ENCODE peak calls at places on chromosome 17, in nine cellular contexts. One of them, this sample, is unnamed. For H3K4me1 and H3K27me3, the result is how much of the 10 kb centered on the place peaks cover.

GRCh38 chr17:77479817-77480508 is 339.2 kb downstream of the SEC14L1 start:
- DNase-seq in IMR-90: peak
- DNase-seq in body of pancreas: no peak
- DNase-seq in spleen: no peak
- DNase-seq in heart left ventricle: no peak
- DNase-seq in heart right ventricle: no peak
- DNase-seq in stomach: no peak
- DNase-seq in psoas muscle: no peak
- DNase-seq in fibroblast of lung: no peak
- DNase-seq in this sample: no peak

GRCh38 chr17:12631076-12631475 is 34.6 kb upstream of the MYOCD start:
- DNase-seq in IMR-90: peak
- DNase-seq in body of pancreas: no peak
- DNase-seq in spleen: no peak
- DNase-seq in heart left ventricle: no peak
- DNase-seq in heart right ventricle: peak
- DNase-seq in stomach: no peak
- DNase-seq in psoas muscle: no peak
- DNase-seq in fibroblast of lung: peak
- DNase-seq in this sample: no peak

GRCh38 chr17:75689441-75689873 is 22.3 kb downstream of the SAP30BP start:
- DNase-seq in IMR-90: no peak
- DNase-seq in body of pancreas: no peak
- DNase-seq in spleen: peak
- DNase-seq in heart left ventricle: no peak
- DNase-seq in heart right ventricle: no peak
- DNase-seq in stomach: no peak
- DNase-seq in psoas muscle: no peak
- DNase-seq in fibroblast of lung: no peak
- DNase-seq in this sample: no peak

GRCh38 chr17:42760652-42761581 is at the start of gene RAMP2:
- DNase-seq in IMR-90: no peak
- DNase-seq in body of pancreas: no peak
- DNase-seq in spleen: peak
- DNase-seq in heart left ventricle: peak
- DNase-seq in heart right ventricle: peak
- DNase-seq in stomach: peak
- DNase-seq in psoas muscle: peak
- DNase-seq in fibroblast of lung: peak
- DNase-seq in this sample: no peak

GRCh38 chr17:49646391-49647255 is 31.3 kb downstream of the SPOP start:
- DNase-seq in IMR-90: peak
- DNase-seq in body of pancreas: peak
- DNase-seq in spleen: no peak
- DNase-seq in heart left ventricle: no peak
- DNase-seq in heart right ventricle: no peak
- DNase-seq in stomach: no peak
- DNase-seq in psoas muscle: peak
- DNase-seq in fibroblast of lung: peak
- DNase-seq in this sample: no peak

GRCh38 chr17:36027776-36028175 is 10.0 kb upstream of the CCL23 start:
- DNase-seq in IMR-90: no peak
- DNase-seq in body of pancreas: no peak
- DNase-seq in spleen: no peak
- DNase-seq in heart left ventricle: no peak
- DNase-seq in heart right ventricle: no peak
- DNase-seq in stomach: no peak
- DNase-seq in psoas muscle: no peak
- DNase-seq in fibroblast of lung: no peak
- DNase-seq in this sample: no peak

GRCh38 chr17:53633856-53634255 is 188.9 kb upstream of the KIF2B start:
- DNase-seq in IMR-90: no peak
- DNase-seq in body of pancreas: no peak
- DNase-seq in spleen: no peak
- DNase-seq in heart left ventricle: no peak
- DNase-seq in heart right ventricle: no peak
- DNase-seq in stomach: no peak
- DNase-seq in psoas muscle: no peak
- DNase-seq in fibroblast of lung: no peak
- DNase-seq in this sample: no peak

GRCh38 chr17:4808378-4808767 is 1.4 kb downstream of the PLD2 start:
- DNase-seq in IMR-90: no peak
- DNase-seq in body of pancreas: peak
- DNase-seq in spleen: no peak
- DNase-seq in heart left ventricle: peak
- DNase-seq in heart right ventricle: peak
- DNase-seq in stomach: peak
- DNase-seq in psoas muscle: peak
- DNase-seq in fibroblast of lung: no peak
- DNase-seq in this sample: no peak

GRCh38 chr17:16477255-16477654 is 14.7 kb downstream of the LRRC75A start:
- DNase-seq in IMR-90: peak
- DNase-seq in body of pancreas: peak
- DNase-seq in spleen: no peak
- DNase-seq in heart left ventricle: peak
- DNase-seq in heart right ventricle: peak
- DNase-seq in stomach: no peak
- DNase-seq in psoas muscle: no peak
- DNase-seq in fibroblast of lung: peak
- DNase-seq in this sample: no peak

GRCh38 chr17:70181866-70182265 is 12.5 kb downstream of the KCNJ2 start:
- DNase-seq in IMR-90: peak
- DNase-seq in body of pancreas: no peak
- DNase-seq in spleen: no peak
- DNase-seq in heart left ventricle: no peak
- DNase-seq in heart right ventricle: no peak
- DNase-seq in stomach: no peak
- DNase-seq in psoas muscle: no peak
- DNase-seq in fibroblast of lung: peak
- DNase-seq in this sample: no peak

GRCh38 chr17:79680381-79680780 is 50.4 kb upstream of the ENPP7 start:
- DNase-seq in IMR-90: no peak
- DNase-seq in body of pancreas: no peak
- DNase-seq in spleen: no peak
- DNase-seq in heart left ventricle: no peak
- DNase-seq in heart right ventricle: no peak
- DNase-seq in stomach: no peak
- DNase-seq in psoas muscle: no peak
- DNase-seq in fibroblast of lung: no peak
- DNase-seq in this sample: no peak

GRCh38 chr17:80782536-80783427 is 208.9 kb upstream of the CHMP6 start:
- DNase-seq in IMR-90: peak
- DNase-seq in body of pancreas: no peak
- DNase-seq in spleen: no peak
- DNase-seq in heart left ventricle: no peak
- DNase-seq in heart right ventricle: no peak
- DNase-seq in stomach: no peak
- DNase-seq in psoas muscle: no peak
- DNase-seq in fibroblast of lung: peak
- DNase-seq in this sample: no peak

GRCh38 chr17:2685696-2686095 is 25.9 kb downstream of the CLUH start:
- DNase-seq in IMR-90: no peak
- DNase-seq in body of pancreas: no peak
- DNase-seq in spleen: no peak
- DNase-seq in heart left ventricle: peak
- DNase-seq in heart right ventricle: no peak
- DNase-seq in stomach: no peak
- DNase-seq in psoas muscle: peak
- DNase-seq in fibroblast of lung: no peak
- DNase-seq in this sample: no peak

GRCh38 chr17:64331946-64332493 is 58.6 kb downstream of the PECAM1 start:
- DNase-seq in IMR-90: no peak
- DNase-seq in body of pancreas: peak
- DNase-seq in spleen: peak
- DNase-seq in heart left ventricle: peak
- DNase-seq in heart right ventricle: peak
- DNase-seq in stomach: no peak
- DNase-seq in psoas muscle: no peak
- DNase-seq in fibroblast of lung: peak
- DNase-seq in this sample: no peak
- H3K27ac ChIP-seq in IMR-90: no peak
- H3K27ac ChIP-seq in body of pancreas: no peak
- H3K27ac ChIP-seq in spleen: peak
- H3K27ac ChIP-seq in heart left ventricle: peak
- H3K27ac ChIP-seq in heart right ventricle: peak
- H3K27ac ChIP-seq in stomach: peak
- H3K27ac ChIP-seq in psoas muscle: peak
- H3K27ac ChIP-seq in fibroblast of lung: no peak
- H3K27ac ChIP-seq in this sample: no peak

DNA sequence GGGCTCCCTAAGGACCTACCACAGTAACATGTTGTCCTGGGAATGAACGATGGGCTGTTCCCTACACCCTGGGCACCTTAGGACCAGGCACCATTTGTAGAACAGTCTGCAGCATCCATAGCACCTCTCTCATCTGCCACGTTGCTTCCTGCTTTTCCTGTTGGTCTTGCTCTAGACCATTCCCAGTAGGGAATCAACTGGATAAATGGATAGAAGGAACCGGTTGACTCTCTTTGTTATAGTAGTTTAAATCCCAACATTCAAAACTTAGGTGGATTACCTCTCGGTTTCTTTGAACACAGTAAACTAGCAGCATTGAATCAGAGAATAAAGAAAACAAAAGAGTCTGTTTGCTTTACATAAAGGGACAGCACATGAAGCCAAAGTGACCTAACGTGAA is 159.1 kb downstream of the HS3ST3B1 start:
- DNase-seq in IMR-90: no peak
- DNase-seq in body of pancreas: no peak
- DNase-seq in spleen: no peak
- DNase-seq in heart left ventricle: no peak
- DNase-seq in heart right ventricle: no peak
- DNase-seq in stomach: no peak
- DNase-seq in psoas muscle: no peak
- DNase-seq in fibroblast of lung: no peak
- DNase-seq in this sample: no peak
- H3K4me1 ChIP-seq in IMR-90: under half
- H3K4me1 ChIP-seq in body of pancreas: under half
- H3K4me1 ChIP-seq in spleen: under half
- H3K4me1 ChIP-seq in heart left ventricle: under half
- H3K4me1 ChIP-seq in heart right ventricle: under half
- H3K4me1 ChIP-seq in stomach: under half
- H3K4me1 ChIP-seq in psoas muscle: under half
- H3K4me1 ChIP-seq in fibroblast of lung: under half
- H3K4me1 ChIP-seq in this sample: under half

GRCh38 chr17:55728361-55728760 is 5.7 kb upstream of the TMEM100 start:
- DNase-seq in IMR-90: no peak
- DNase-seq in body of pancreas: no peak
- DNase-seq in spleen: no peak
- DNase-seq in heart left ventricle: no peak
- DNase-seq in heart right ventricle: no peak
- DNase-seq in stomach: no peak
- DNase-seq in psoas muscle: no peak
- DNase-seq in fibroblast of lung: no peak
- DNase-seq in this sample: no peak

GRCh38 chr17:55728833-55729232 is 6.2 kb upstream of the TMEM100 start:
- DNase-seq in IMR-90: no peak
- DNase-seq in body of pancreas: no peak
- DNase-seq in spleen: no peak
- DNase-seq in heart left ventricle: no peak
- DNase-seq in heart right ventricle: no peak
- DNase-seq in stomach: no peak
- DNase-seq in psoas muscle: no peak
- DNase-seq in fibroblast of lung: peak
- DNase-seq in this sample: no peak

GRCh38 chr17:55726440-55726839 is 3.8 kb upstream of the TMEM100 start:
- DNase-seq in IMR-90: peak
- DNase-seq in body of pancreas: peak
- DNase-seq in spleen: no peak
- DNase-seq in heart left ventricle: peak
- DNase-seq in heart right ventricle: peak
- DNase-seq in stomach: peak
- DNase-seq in psoas muscle: peak
- DNase-seq in fibroblast of lung: peak
- DNase-seq in this sample: no peak

GRCh38 chr17:55727920-55728319 is 5.3 kb upstream of the TMEM100 start:
- DNase-seq in IMR-90: no peak
- DNase-seq in body of pancreas: no peak
- DNase-seq in spleen: no peak
- DNase-seq in heart left ventricle: no peak
- DNase-seq in heart right ventricle: no peak
- DNase-seq in stomach: no peak
- DNase-seq in psoas muscle: no peak
- DNase-seq in fibroblast of lung: peak
- DNase-seq in this sample: no peak

DNA sequence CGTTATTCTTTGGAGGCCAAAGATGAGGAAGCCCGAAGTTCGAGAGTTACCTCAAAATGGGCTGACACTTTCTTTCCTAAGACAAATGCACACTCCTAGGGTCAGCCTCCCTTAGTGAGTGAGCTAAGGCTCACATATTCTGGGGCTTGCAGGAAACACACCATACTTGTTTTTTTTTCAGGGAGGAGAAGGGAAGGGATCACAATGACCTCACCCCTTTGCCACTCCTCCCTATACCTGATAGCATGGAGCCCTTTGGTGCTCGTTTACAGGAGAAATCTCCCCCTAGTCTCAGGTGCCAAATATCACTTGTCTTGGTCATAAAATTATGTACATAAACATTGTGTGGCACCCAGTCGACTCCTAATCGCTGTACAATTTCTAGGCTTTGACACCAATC is 4.6 kb upstream of the TMEM100 start:
- DNase-seq in IMR-90: no peak
- DNase-seq in body of pancreas: no peak
- DNase-seq in spleen: no peak
- DNase-seq in heart left ventricle: no peak
- DNase-seq in heart right ventricle: no peak
- DNase-seq in stomach: no peak
- DNase-seq in psoas muscle: no peak
- DNase-seq in fibroblast of lung: no peak
- DNase-seq in this sample: no peak
- H3K27me3 ChIP-seq in IMR-90: under half
- H3K27me3 ChIP-seq in body of pancreas: under half
- H3K27me3 ChIP-seq in spleen: under half
- H3K27me3 ChIP-seq in heart left ventricle: under half
- H3K27me3 ChIP-seq in heart right ventricle: under half
- H3K27me3 ChIP-seq in stomach: under half
- H3K27me3 ChIP-seq in psoas muscle: under half
- H3K27me3 ChIP-seq in fibroblast of lung: under half
- H3K27me3 ChIP-seq in this sample: under half

DNA sequence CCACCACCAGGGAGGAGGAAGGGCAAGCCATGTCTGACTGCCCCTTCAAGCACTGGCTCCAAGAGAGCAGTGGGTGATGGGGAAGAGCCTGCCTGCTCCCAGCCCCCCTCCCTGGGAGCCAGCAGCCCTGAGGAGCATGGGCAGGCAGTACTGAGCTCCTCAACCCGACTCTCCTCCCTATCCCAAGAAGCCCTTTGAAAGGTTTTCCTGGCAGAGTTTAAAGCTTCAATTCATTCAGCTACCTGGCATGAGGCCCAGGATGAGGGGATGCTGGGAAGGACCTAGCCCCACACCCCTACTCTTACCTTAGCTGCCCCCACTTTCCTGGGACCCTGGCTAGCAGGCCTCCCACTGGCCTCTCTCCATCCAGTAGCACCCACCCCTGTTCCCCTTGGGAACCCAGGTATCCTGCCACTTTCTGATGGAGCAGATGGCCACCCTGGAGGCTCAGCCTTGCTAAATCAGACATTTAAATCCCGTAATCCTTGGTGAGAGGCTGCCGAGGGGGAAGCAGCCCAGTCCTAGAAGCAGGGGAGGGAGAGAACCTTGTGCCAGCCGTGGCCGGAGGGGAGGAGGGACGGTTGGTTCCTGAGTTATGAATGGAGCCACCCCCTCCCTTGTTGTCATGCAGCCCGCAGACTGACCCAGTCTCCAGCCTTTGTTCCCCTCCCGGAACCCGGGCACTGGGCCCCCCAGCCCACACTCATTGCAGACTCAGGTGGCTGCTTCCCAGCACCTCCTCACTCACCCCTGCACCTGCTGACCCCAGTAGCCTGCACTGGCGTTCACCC is 17.1 kb downstream of the ATP1B2 start:
- DNase-seq in IMR-90: no peak
- DNase-seq in body of pancreas: no peak
- DNase-seq in spleen: no peak
- DNase-seq in heart left ventricle: no peak
- DNase-seq in heart right ventricle: no peak
- DNase-seq in stomach: no peak
- DNase-seq in psoas muscle: no peak
- DNase-seq in fibroblast of lung: no peak
- DNase-seq in this sample: no peak
- H3K27ac ChIP-seq in IMR-90: no peak
- H3K27ac ChIP-seq in body of pancreas: no peak
- H3K27ac ChIP-seq in spleen: no peak
- H3K27ac ChIP-seq in heart left ventricle: no peak
- H3K27ac ChIP-seq in heart right ventricle: no peak
- H3K27ac ChIP-seq in stomach: no peak
- H3K27ac ChIP-seq in psoas muscle: no peak
- H3K27ac ChIP-seq in fibroblast of lung: no peak
- H3K27ac ChIP-seq in this sample: no peak

This sample was measured in iPS DF 6.9.